ENCODE peak calls at places on chromosomes 7 and 10, in six cellular contexts. E is GM12878, A is lower lobe of right lung, O is stomach, V is cardiac muscle cell, L is mammary epithelial cell. J is an unnamed sample.

GRCh38 chr7:66099551-66100407 is 14.9 kb upstream of the CRCP start:
- DNase-seq in E (no peak), A (peak), O (peak), V (peak), L (peak), J (no peak)

GRCh38 chr10:77493851-77494788 is 143.5 kb downstream of the KCNMA1 start:
- DNase-seq in E (no peak), A (no peak), O (no peak), V (peak), L (peak), J (no peak)

GRCh38 chr7:90726120-90726519 is 130.0 kb downstream of the CDK14 start:
- DNase-seq in E (no peak), A (no peak), O (no peak), V (peak), L (peak), J (no peak)

GRCh38 chr10:5385224-5385623 is 19.4 kb downstream of the TUBAL3 start:
- DNase-seq in E (no peak), A (no peak), O (no peak), V (no peak), L (no peak), J (no peak)

GRCh38 chr7:41696323-41696916 is 6.5 kb downstream of the INHBA start:
- DNase-seq in E (no peak), A (peak), O (peak), V (peak), L (peak), J (no peak)

GRCh38 chr10:13100349-13101294 is 659 bp downstream of the OPTN start:
- DNase-seq in E (no peak), A (no peak), O (peak), V (peak), L (peak), J (no peak)

GRCh38 chr10:132631348-132631735 is 93.8 kb downstream of the INPP5A start:
- DNase-seq in E (no peak), A (peak), O (peak), V (peak), L (no peak), J (no peak)

GRCh38 chr10:13658864-13659685 is 72.3 kb downstream of the PRPF18 start:
- DNase-seq in E (no peak), A (peak), O (no peak), V (no peak), L (no peak), J (no peak)

GRCh38 chr10:92242910-92243671 is 47.8 kb downstream of the CPEB3 start:
- DNase-seq in E (no peak), A (peak), O (peak), V (peak), L (peak), J (no peak)

GRCh38 chr10:73065441-73065840 is 31.2 kb downstream of the P4HA1 start:
- DNase-seq in E (no peak), A (no peak), O (no peak), V (no peak), L (no peak), J (no peak)

GRCh38 chr7:45217358-45217757 is 59.8 kb downstream of the RAMP3 start:
- DNase-seq in E (no peak), A (no peak), O (no peak), V (peak), L (no peak), J (no peak)
- TF ChIP-seq CTCF in E (no peak), A (peak), O (no peak), V (peak), L (peak), J (no peak)

GRCh38 chr7:5274441-5274840 is 8.3 kb upstream of the SLC29A4 start:
- DNase-seq in E (no peak), A (no peak), O (no peak), V (no peak), L (no peak), J (no peak)

GRCh38 chr7:5279734-5280133 is 3.0 kb upstream of the SLC29A4 start:
- DNase-seq in E (no peak), A (no peak), O (no peak), V (no peak), L (no peak), J (no peak)

GRCh38 chr7:5278781-5279180 is 4.0 kb upstream of the SLC29A4 start:
- DNase-seq in E (no peak), A (no peak), O (no peak), V (peak), L (no peak), J (no peak)

GRCh38 chr7:5270788-5271187 is 12.0 kb upstream of the SLC29A4 start:
- DNase-seq in E (no peak), A (no peak), O (no peak), V (no peak), L (no peak), J (no peak)

GRCh38 chr7:5276611-5277010 is 6.1 kb upstream of the SLC29A4 start:
- DNase-seq in E (no peak), A (no peak), O (no peak), V (no peak), L (no peak), J (no peak)
- TF ChIP-seq CTCF in E (no peak), A (no peak), O (no peak), V (no peak), L (no peak), J (no peak)

DNA sequence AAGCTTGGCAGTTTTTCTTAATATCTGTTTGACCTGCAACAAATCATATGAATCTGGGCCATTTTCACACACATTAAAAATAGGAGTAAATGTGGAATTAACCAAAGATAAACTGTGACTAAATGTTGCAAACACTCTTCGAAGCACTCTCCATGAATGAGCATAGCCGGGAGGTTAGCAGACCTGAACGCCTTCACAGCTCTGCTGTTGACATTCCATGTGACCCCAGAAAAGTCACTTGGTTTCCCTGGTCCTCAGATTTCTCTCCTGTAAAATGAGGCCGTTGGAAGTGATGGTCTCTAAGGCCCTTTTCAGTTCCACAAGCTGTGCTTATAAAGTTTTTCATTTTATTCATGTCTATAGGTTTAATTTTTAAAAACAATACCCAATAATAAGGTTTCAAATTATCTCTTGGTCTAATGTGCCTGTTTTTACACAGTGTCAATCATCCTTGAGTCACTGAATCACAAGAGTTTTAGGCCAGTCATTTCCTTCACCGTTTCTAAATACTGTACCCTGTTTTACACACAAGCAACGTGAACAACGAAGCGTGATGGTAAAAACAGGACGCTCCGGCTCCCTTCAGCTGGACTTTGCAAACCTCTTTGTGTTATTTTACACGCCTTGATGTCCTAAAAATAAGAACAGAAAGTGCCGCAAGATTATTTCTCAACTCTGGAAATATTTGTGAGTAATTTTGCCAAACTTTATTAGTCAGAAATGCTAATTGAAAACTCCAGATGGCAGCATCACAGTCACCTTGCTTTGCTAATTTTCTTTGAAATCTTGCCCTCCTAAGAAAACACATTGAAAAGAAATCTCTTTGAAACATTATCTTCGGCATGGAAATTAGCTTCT is 38.6 kb upstream of the MET start:
- DNase-seq in E (peak), A (no peak), O (no peak), V (peak), L (peak), J (no peak)
- TF ChIP-seq CTCF in E (peak), A (no peak), O (no peak), V (peak), L (no peak), J (no peak)

DNA sequence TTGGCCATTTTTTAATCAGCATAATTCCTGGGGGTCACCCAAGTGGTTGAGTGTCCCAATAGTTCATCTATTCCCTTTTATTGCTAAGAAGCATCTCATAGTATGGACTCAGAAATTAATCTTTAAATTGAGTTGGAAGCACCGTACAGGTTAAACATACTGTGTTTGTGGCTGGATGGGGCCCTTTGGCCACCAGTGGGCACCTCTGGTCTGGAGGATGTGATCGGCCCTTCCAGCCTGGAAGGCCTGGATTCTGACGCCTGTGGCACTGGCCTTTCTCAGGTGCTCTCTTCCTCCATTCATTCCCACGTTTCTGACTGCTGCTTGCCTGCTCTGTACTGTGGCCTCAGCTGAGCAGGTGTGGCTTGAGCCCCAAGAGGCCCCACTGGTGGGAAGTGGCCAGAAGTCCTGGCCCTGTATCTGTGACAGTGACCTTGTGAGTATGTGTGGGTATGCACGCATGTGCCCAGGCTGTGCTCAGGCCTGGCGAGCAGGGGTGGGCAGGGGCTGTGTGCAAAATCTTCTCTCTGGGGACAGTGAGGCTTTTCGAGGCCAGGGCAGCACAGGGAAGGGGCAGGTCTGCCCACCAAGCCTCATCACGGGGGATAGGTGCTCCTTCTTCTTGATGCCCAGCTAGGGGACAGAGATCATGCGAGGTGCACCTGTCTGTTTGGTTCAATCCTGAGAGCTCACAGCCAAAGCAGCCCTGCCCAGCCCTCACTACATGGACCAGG is 30.1 kb downstream of the LDB3 start:
- DNase-seq in E (no peak), A (no peak), O (no peak), V (no peak), L (no peak), J (no peak)
- TF ChIP-seq CTCF in E (no peak), A (no peak), O (no peak), V (no peak), L (no peak), J (no peak)

DNA sequence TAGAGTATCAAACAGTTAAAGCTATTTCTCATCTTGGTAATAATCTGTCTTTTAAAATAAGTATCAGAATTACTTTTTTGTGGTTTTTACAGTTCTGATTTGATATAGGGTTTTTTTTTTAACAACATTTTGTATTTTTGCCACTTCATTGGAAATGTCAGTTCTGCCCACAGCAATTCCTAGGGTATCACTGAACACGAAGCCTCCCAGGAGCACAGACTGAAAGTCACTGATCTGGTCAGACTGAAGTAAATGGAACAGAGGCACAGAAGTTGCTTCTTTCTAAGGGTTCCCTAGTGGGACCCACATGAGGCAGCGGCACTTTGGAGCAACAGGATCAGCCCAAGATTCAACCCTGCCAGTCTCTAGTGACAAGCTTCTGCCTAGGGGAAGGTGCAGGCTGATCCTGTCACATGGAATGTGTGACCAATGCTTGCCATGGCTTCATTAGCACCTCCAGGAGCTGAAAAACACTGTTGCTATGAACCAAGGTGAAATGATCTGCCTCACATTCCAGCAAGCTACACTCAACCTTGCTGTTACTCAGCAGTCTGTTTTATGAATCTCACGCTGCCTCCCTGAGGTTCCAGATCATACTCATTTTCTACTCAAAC is 273.4 kb upstream of the CSTF2T start:
- DNase-seq in E (no peak), A (no peak), O (no peak), V (no peak), L (no peak), J (no peak)
- TF ChIP-seq CTCF in E (no peak), A (no peak), O (no peak), V (no peak), L (no peak), J (no peak)

GRCh38 chr7:101216860-101217387 is 457 bp downstream of the PLOD3 start:
- DNase-seq in E (no peak), A (no peak), O (no peak), V (no peak), L (peak), J (no peak)
- TF ChIP-seq CTCF in E (no peak), A (no peak), O (no peak), V (peak), L (no peak), J (no peak)

DNA sequence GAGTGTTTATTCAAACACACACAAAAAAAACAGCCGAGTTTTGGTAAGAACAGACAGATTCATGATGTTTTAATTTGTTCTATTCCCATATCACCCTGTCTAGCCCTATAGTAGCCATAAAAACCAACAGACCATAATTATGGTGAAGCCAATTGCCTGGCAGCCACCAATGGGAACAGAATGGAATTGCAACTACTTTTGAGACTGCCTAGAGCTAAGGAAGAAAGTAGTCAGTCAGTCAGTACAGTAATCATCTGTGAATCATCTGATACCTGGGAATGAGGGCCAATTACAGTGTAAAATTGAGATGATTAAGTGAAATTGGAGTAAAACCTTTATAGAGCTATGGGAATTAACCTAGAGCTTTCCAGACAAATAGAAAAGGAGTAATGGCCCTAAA is 952.7 kb upstream of the KCND2 start:
- DNase-seq in E (no peak), A (no peak), O (no peak), V (no peak), L (peak), J (no peak)
- TF ChIP-seq CTCF in E (no peak), A (no peak), O (no peak), V (no peak), L (no peak), J (no peak)

GRCh38 chr7:76201732-76202665 is at the start of gene SRRM3:
- DNase-seq in E (no peak), A (peak), O (peak), V (peak), L (peak), J (no peak)
- TF ChIP-seq CTCF in E (peak), A (peak), O (no peak), V (peak), L (peak), J (peak)

GRCh38 chr10:90587561-90587960 is 270.3 kb downstream of the HTR7 start:
- DNase-seq in E (no peak), A (no peak), O (no peak), V (no peak), L (no peak), J (no peak)

GRCh38 chr10:90591629-90592028 is 266.2 kb downstream of the HTR7 start:
- DNase-seq in E (no peak), A (no peak), O (no peak), V (no peak), L (no peak), J (no peak)

GRCh38 chr10:90589825-90590224 is 268.0 kb downstream of the HTR7 start:
- DNase-seq in E (no peak), A (no peak), O (no peak), V (peak), L (no peak), J (no peak)

GRCh38 chr10:90588222-90588621 is 269.6 kb downstream of the HTR7 start:
- DNase-seq in E (no peak), A (no peak), O (no peak), V (no peak), L (no peak), J (no peak)

DNA sequence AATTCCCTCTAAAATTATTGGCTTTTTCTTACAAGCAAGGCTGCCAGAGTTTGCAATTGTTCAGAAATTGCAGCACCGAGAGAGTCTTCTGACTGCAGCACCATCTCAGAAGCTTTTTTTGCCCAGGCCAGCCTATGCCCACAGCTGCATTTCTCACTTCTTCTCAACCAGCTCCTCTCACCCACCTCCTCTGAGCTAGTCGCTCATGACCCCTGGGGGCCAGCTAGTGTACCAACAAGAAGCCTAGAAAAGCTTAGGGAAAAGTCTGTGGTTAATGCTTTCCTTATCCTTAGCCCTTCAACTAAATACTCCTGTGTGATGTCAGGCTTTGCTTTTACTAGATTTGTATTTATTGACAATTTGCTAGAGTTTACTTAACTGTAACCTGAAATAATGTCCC is 264.9 kb downstream of the HTR7 start:
- DNase-seq in E (peak), A (no peak), O (no peak), V (peak), L (peak), J (peak)
- TF ChIP-seq CTCF in E (peak), A (peak), O (no peak), V (peak), L (peak), J (peak)